ENCODE peak calls at places on chromosomes 2 and 18, in four cellular contexts. W, I, M and U are unnamed samples.

GRCh38 chr2:239455436-239456203 is 54.8 kb upstream of the HDAC4 start:
- DNase-seq in W (no peak), I (no peak), M (no peak), U (no peak)

GRCh38 chr2:70552501-70553333 is 909 bp downstream of the TGFA start:
- DNase-seq in W (no peak), I (no peak), M (no peak), U (peak)

GRCh38 chr2:156541706-156542105 is 105.5 kb downstream of the GPD2 start:
- DNase-seq in W (no peak), I (no peak), M (no peak), U (no peak)

GRCh38 chr2:122105885-122106221 is 350.4 kb downstream of the TSN start:
- DNase-seq in W (no peak), I (peak), M (no peak), U (no peak)

GRCh38 chr2:3608373-3609278 is 13.7 kb downstream of the COLEC11 start:
- DNase-seq in W (no peak), I (no peak), M (no peak), U (no peak)

GRCh38 chr2:24046599-24046929 is 627 bp downstream of the WDCP start:
- DNase-seq in W (no peak), I (peak), M (no peak), U (no peak)

GRCh38 chr2:75290600-75291140 is 91.3 kb upstream of the TACR1 start:
- DNase-seq in W (no peak), I (peak), M (no peak), U (no peak)

GRCh38 chr2:130370490-130370889 is 14.6 kb downstream of the PTPN18 start:
- DNase-seq in W (no peak), I (no peak), M (no peak), U (no peak)

GRCh38 chr2:201116115-201116958 is at the start of gene CFLAR:
- DNase-seq in W (peak), I (peak), M (peak), U (peak)

GRCh38 chr2:84788498-84788897 is 92.4 kb downstream of the TRABD2A start:
- DNase-seq in W (no peak), I (no peak), M (no peak), U (no peak)

GRCh38 chr2:132923787-132924186 is 253.8 kb upstream of the LYPD1 start:
- DNase-seq in W (no peak), I (peak), M (no peak), U (no peak)

GRCh38 chr2:33552758-33553461 is 46.2 kb downstream of the FAM98A start:
- DNase-seq in W (no peak), I (peak), M (no peak), U (peak)

GRCh38 chr2:54438271-54438670 is 17.9 kb upstream of the SPTBN1 start:
- DNase-seq in W (no peak), I (peak), M (peak), U (no peak)

GRCh38 chr2:33013684-33014110 is 66.9 kb downstream of the LTBP1 start:
- DNase-seq in W (no peak), I (peak), M (no peak), U (peak)

GRCh38 chr18:13513015-13513414 is 213.3 kb downstream of the FAM210A start:
- DNase-seq in W (no peak), I (no peak), M (no peak), U (no peak)

GRCh38 chr2:232438951-232439757 is 16.8 kb upstream of the ALPI start:
- DNase-seq in W (no peak), I (no peak), M (no peak), U (no peak)

GRCh38 chr2:215921884-215922283 is 91.5 kb downstream of the MREG start:
- DNase-seq in W (peak), I (peak), M (peak), U (peak)

GRCh38 chr18:62634991-62635630 is 80.2 kb upstream of the PHLPP1 start:
- DNase-seq in W (no peak), I (no peak), M (no peak), U (no peak)

GRCh38 chr2:96098900-96099590 is 17.3 kb downstream of the ADRA2B start:
- DNase-seq in W (no peak), I (no peak), M (peak), U (no peak)